ENCODE peak calls at places on chromosome 5, in six cellular contexts. H, I, Q, U, O and L are unnamed samples.
A peak's percentile ranks its signal among the peaks of the same experiment; 100 is the strongest.

GRCh38 chr5:163569284-163569683 is 63.9 kb downstream of the MAT2B start:
- DNase-seq in H (no peak), I (peak; percentile 20), Q (no peak), U (no peak), O (no peak), L (peak; percentile 35)

GRCh38 chr5:158013939-158014338 is 155.0 kb upstream of the CLINT1 start:
- DNase-seq in H (no peak), I (peak; percentile 18), Q (no peak), U (no peak), O (no peak), L (peak; percentile 50)

GRCh38 chr5:79143684-79144379 is 32.2 kb downstream of the BHMT start:
- DNase-seq in H (no peak), I (peak; percentile 23), Q (no peak), U (no peak), O (no peak), L (no peak)

GRCh38 chr5:113806823-113807222 is 293.3 kb downstream of the YTHDC2 start:
- DNase-seq in H (no peak), I (no peak), Q (no peak), U (no peak), O (no peak), L (peak; percentile 30)

GRCh38 chr5:68891718-68892117 is 202.1 kb upstream of the SLC30A5 start:
- DNase-seq in H (no peak), I (no peak), Q (no peak), U (no peak), O (no peak), L (no peak)

GRCh38 chr5:73673161-73673591 is 47.2 kb downstream of the ARHGEF28 start:
- DNase-seq in H (no peak), I (no peak), Q (no peak), U (no peak), O (no peak), L (peak; percentile 68)

GRCh38 chr5:69492391-69493234 is at the start of gene OCLN:
- DNase-seq in H (no peak), I (peak; percentile 79), Q (no peak), U (no peak), O (no peak), L (peak; percentile 23)

GRCh38 chr5:177494356-177495195 is 2.8 kb downstream of the PDLIM7 start:
- DNase-seq in H (no peak), I (peak; percentile 45), Q (peak; percentile 72), U (peak; percentile 7), O (no peak), L (peak; percentile 94)

GRCh38 chr5:61275841-61276240 is 56.2 kb upstream of the ZSWIM6 start:
- DNase-seq in H (no peak), I (peak; percentile 89), Q (no peak), U (peak; percentile 90), O (no peak), L (peak; percentile 46)

GRCh38 chr5:78639811-78640210 is 8.8 kb downstream of the LHFPL2 start:
- DNase-seq in H (no peak), I (no peak), Q (no peak), U (no peak), O (no peak), L (no peak)

GRCh38 chr5:133818869-133819600 is 149.4 kb downstream of the C5orf15 start:
- DNase-seq in H (no peak), I (peak; percentile 8), Q (no peak), U (no peak), O (no peak), L (no peak)

GRCh38 chr5:93130623-93131022 is 450.4 kb downstream of the NR2F1-AS1 start:
- DNase-seq in H (no peak), I (no peak), Q (no peak), U (no peak), O (no peak), L (peak; percentile 15)

GRCh38 chr5:181173420-181174342 is 26.3 kb downstream of the OR2V2 start:
- DNase-seq in H (peak; percentile 23), I (peak; percentile 88), Q (no peak), U (no peak), O (peak; percentile 54), L (no peak)